ENCODE peak calls at places on chromosomes 1 and 21, in seven cellular contexts. Y is GM12891, B is astrocyte of the spinal cord, V is heart left ventricle, J is activated gamma-delta T cell treated with Interleukin-2 at 50 U/mL for 16 hours, R is DMS 273 treated with DMSO at 0.1 percent for 48 hours, W is DMS79 treated with DMSO at 0.1 percent for 48 hours. X is an unnamed sample.

GRCh38 chr1:9542425-9542824 is 3.2 kb downstream of the SLC25A33 start:
- DNase-seq in Y (no peak), B (peak), V (no peak), J (no peak), R (no peak), W (peak), X (no peak)

GRCh38 chr1:36643391-36644270 is 160.9 kb upstream of the CSF3R start:
- DNase-seq in Y (no peak), B (no peak), V (no peak), J (no peak), R (no peak), W (no peak), X (no peak)

GRCh38 chr21:36800734-36801133 is 101.8 kb downstream of the SIM2 start:
- DNase-seq in Y (no peak), B (no peak), V (no peak), J (no peak), R (no peak), W (no peak), X (no peak)

GRCh38 chr1:3038113-3038551 is 16.9 kb downstream of the ACTRT2 start:
- DNase-seq in Y (no peak), B (no peak), V (peak), J (no peak), R (no peak), W (no peak), X (no peak)

GRCh38 chr1:96478228-96478627 is 243.4 kb upstream of the PTBP2 start:
- DNase-seq in Y (no peak), B (no peak), V (no peak), J (no peak), R (no peak), W (peak), X (no peak)

GRCh38 chr1:45206808-45207624 is 611 bp upstream of the ZSWIM5 start:
- DNase-seq in Y (no peak), B (no peak), V (no peak), J (no peak), R (no peak), W (no peak), X (no peak)

GRCh38 chr1:203121186-203122015 is 6.1 kb upstream of the ADORA1 start:
- DNase-seq in Y (no peak), B (no peak), V (no peak), J (no peak), R (no peak), W (no peak), X (no peak)

GRCh38 chr1:152228831-152229230 is 4.8 kb upstream of the HRNR start:
- DNase-seq in Y (no peak), B (no peak), V (no peak), J (no peak), R (no peak), W (no peak), X (no peak)

GRCh38 chr21:37060296-37060695 is 12.6 kb downstream of the PIGP start:
- DNase-seq in Y (no peak), B (peak), V (no peak), J (no peak), R (peak), W (peak), X (no peak)

GRCh38 chr1:75503221-75503974 is 107.5 kb downstream of the SLC44A5 start:
- DNase-seq in Y (no peak), B (peak), V (no peak), J (no peak), R (no peak), W (no peak), X (no peak)